ENCODE peak calls at places on chromosomes 3 and 15, in seven cellular contexts. C is fibroblast of pulmonary artery, F is kidney epithelial cell, Z is vagina, D is HFFc6, P is foreskin fibroblast, N is choroid plexus epithelial cell. R is an unnamed sample.
A peak's percentile ranks its signal among the peaks of the same experiment; 100 is the strongest.

GRCh38 chr3:151432624-151433372 is 28.1 kb downstream of the IGSF10 start:
- DNase-seq in Z (no peak), F (no peak), P (no peak), D (no peak), C (no peak), N (no peak), R (no peak)

GRCh38 chr15:65421360-65422215 is 1.2 kb downstream of the IGDCC4 start:
- DNase-seq in P (peak; percentile 52), C (no peak), Z (peak; percentile 89), D (no peak), F (no peak), N (peak; percentile 67), R (peak; percentile 29)

GRCh38 chr15:61528590-61528929 is 299.5 kb upstream of the RORA start:
- DNase-seq in C (peak; percentile 34), D (no peak), P (no peak), F (no peak), Z (no peak), N (no peak), R (peak; percentile 27)

GRCh38 chr3:10527295-10528016 is 22.1 kb upstream of the ATP2B2 start:
- DNase-seq in Z (no peak), F (no peak), N (no peak), D (no peak), P (no peak), C (no peak), R (no peak)

GRCh38 chr3:48765376-48765775 is 48.4 kb upstream of the IP6K2 start:
- DNase-seq in D (peak; percentile 12), P (peak; percentile 32), F (no peak), N (peak; percentile 33), Z (no peak), C (peak; percentile 15), R (peak; percentile 36)

GRCh38 chr3:186108106-186108940 is 566 bp downstream of the ETV5 start:
- DNase-seq in C (peak; percentile 67), P (peak; percentile 81), N (peak; percentile 73), Z (no peak), D (peak; percentile 69), F (no peak), R (peak; percentile 56)

GRCh38 chr15:48374472-48374871 is 43.2 kb downstream of the DUT start:
- DNase-seq in D (no peak), P (no peak), F (no peak), N (peak; percentile 69), Z (no peak), C (peak; percentile 68), R (peak; percentile 62)

GRCh38 chr3:130789678-130790340 is 43.2 kb upstream of the PIK3R4 start:
- DNase-seq in C (no peak), F (no peak), P (no peak), Z (no peak), N (no peak), D (no peak), R (no peak)

GRCh38 chr3:156674911-156675743 is 737 bp downstream of the TIPARP start:
- DNase-seq in P (peak; percentile 76), D (peak; percentile 15), Z (no peak), F (no peak), C (peak; percentile 66), N (peak; percentile 56), R (peak; percentile 53)

GRCh38 chr3:106534206-106534605 is 665.4 kb upstream of the CBLB start:
- DNase-seq in F (peak; percentile 42), D (peak; percentile 25), C (peak; percentile 37), Z (no peak), N (peak; percentile 84), P (no peak), R (peak; percentile 15)

GRCh38 chr3:40207796-40208195 is 101.7 kb upstream of the EIF1B start:
- DNase-seq in Z (no peak), F (no peak), N (peak; percentile 30), C (peak; percentile 24), P (peak; percentile 73), D (no peak), R (peak; percentile 72)

GRCh38 chr3:100400424-100400781 is 486 bp downstream of the TOMM70 start:
- DNase-seq in Z (no peak), N (no peak), P (peak; percentile 25), F (no peak), D (no peak), C (peak; percentile 16), R (no peak)

GRCh38 chr15:70512772-70513362 is 250.5 kb downstream of the UACA start:
- DNase-seq in N (peak; percentile 83), C (peak; percentile 66), P (no peak), D (peak; percentile 45), Z (no peak), F (no peak), R (peak; percentile 68)

GRCh38 chr3:13088020-13089006 is 15.1 kb upstream of the IQSEC1 start:
- DNase-seq in N (no peak), P (no peak), D (no peak), Z (no peak), F (no peak), C (no peak), R (no peak)

GRCh38 chr3:150544040-150544439 is 2.3 kb downstream of the SERP1 start:
- DNase-seq in P (peak; percentile 71), F (peak; percentile 32), C (peak; percentile 45), N (peak; percentile 42), D (peak; percentile 75), Z (no peak), R (peak; percentile 28)

GRCh38 chr15:65057549-65057940 is 10.2 kb downstream of the RASL12 start:
- DNase-seq in D (no peak), Z (peak; percentile 84), C (no peak), F (no peak), N (no peak), P (no peak), R (no peak)

GRCh38 chr3:136694321-136694720 is 57.9 kb downstream of the STAG1 start:
- DNase-seq in N (no peak), Z (no peak), C (no peak), D (no peak), P (no peak), F (no peak), R (no peak)

GRCh38 chr3:119746423-119746822 is 35.5 kb upstream of the NR1I2 start:
- DNase-seq in C (no peak), P (no peak), D (no peak), Z (no peak), F (no peak), N (no peak), R (no peak)

GRCh38 chr3:154421067-154421466 is 8.9 kb downstream of the GPR149 start:
- DNase-seq in N (peak; percentile 8), D (no peak), P (peak; percentile 40), C (peak; percentile 27), F (no peak), Z (no peak), R (peak; percentile 3)

GRCh38 chr15:52101542-52102340 is 10.8 kb downstream of the BCL2L10 start:
- DNase-seq in D (no peak), Z (no peak), C (no peak), N (no peak), F (no peak), P (peak; percentile 41), R (no peak)

GRCh38 chr15:77030928-77031375 is 36.0 kb downstream of the PSTPIP1 start:
- DNase-seq in P (no peak), Z (no peak), D (no peak), F (no peak), C (no peak), N (no peak), R (no peak)

GRCh38 chr3:59593380-59593779 is 543.6 kb upstream of the CFAP20DC start:
- DNase-seq in F (no peak), N (no peak), P (no peak), D (no peak), C (no peak), Z (no peak), R (no peak)
- TF ChIP-seq CTCF in F (no peak), N (no peak), P (no peak), D (no peak), C (no peak), Z (no peak), R (no peak)

GRCh38 chr3:52299815-52300611 is 12.4 kb downstream of the GLYCTK start:
- DNase-seq in P (peak; percentile 56), C (peak; percentile 48), F (no peak), Z (no peak), D (peak; percentile 27), N (peak; percentile 34), R (peak; percentile 45)
- TF ChIP-seq CTCF in P (peak; percentile 8), C (peak; percentile 36), F (peak; percentile 44), Z (no peak), D (peak; percentile 41), N (peak; percentile 37), R (peak; percentile 21)

DNA sequence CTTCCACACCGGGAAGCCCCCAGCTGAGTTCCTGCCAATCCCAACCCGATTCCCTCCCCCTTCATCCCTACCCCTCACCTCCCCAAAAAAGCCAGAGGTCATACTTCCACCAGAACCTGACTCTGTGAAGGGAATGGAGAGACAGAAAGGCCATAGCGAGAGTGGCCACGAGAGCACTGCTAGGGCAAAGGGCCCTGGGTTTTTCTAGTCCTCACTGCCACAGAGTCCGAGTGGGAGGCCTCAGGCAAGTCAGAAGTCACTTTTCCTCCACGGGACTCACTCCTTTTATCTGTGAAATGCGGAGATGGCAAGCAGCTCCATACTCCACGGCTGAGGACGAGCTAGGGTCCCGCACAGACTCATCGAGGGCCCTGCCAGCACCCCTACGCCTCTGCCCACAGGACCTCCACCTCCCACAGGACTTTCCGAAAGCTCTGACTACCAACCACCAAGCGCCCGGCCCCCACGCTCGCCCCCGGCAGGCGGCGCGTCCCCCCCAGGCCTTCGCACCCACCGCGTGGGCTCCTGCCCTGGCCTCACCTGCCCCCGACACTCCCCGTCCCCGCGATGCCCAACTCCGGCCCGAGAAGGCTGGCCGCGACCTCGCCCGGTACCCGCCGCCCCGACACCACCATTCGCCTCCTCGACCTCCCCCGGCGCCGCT is 794 bp downstream of the ATP13A3 start:
- DNase-seq in C (peak; percentile 58), Z (no peak), D (no peak), N (no peak), F (no peak), P (peak; percentile 65), R (peak; percentile 62)
- TF ChIP-seq CTCF in C (no peak), Z (no peak), D (peak; percentile 62), N (peak; percentile 24), F (peak; percentile 11), P (peak; percentile 26), R (peak; percentile 3)

GRCh38 chr3:112976001-112976400 is 1.1 kb upstream of the CD200R1 start:
- DNase-seq in P (no peak), N (no peak), F (no peak), D (no peak), C (no peak), Z (no peak), R (no peak)

GRCh38 chr3:112973325-112974177 is 1.4 kb downstream of the CD200R1 start:
- DNase-seq in P (no peak), D (no peak), Z (no peak), F (no peak), C (no peak), N (no peak), R (no peak)

GRCh38 chr3:112974894-112975293 is at the start of gene CD200R1:
- DNase-seq in C (no peak), P (no peak), Z (no peak), N (no peak), D (no peak), F (no peak), R (no peak)

GRCh38 chr3:112974178-112974517 is 755 bp downstream of the CD200R1 start:
- DNase-seq in D (no peak), Z (no peak), P (no peak), F (no peak), C (no peak), N (no peak), R (no peak)

DNA sequence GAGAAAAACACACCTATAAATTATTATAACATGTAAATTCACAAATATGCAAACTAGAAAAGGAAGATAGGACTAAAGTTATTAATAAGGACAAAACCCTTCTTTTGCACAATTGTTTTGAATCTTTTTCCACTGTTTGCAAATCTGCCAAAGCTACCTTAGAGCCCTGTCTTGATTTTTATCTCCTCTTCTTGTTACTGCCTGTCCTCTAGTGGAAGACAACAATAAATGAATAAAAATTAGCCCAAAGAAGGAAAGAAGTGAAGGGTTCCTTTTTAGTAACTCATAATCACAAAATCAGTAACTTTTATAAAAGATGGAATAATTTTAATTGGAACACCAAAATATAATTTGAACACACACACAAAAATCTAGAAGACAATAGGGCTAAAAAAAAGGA is 2.7 kb downstream of the CD200R1 start:
- DNase-seq in F (no peak), P (no peak), C (no peak), Z (no peak), N (no peak), D (no peak), R (no peak)
- TF ChIP-seq CTCF in F (no peak), P (no peak), C (no peak), Z (no peak), N (no peak), D (no peak), R (no peak)